ENCODE peak calls at places on chromosomes 4 and X, in seven cellular contexts. L, E, H, J, Y, I and Z are unnamed samples.

GRCh38 chr4:30537462-30537861 is 182.7 kb upstream of the PCDH7 start:
- DNase-seq in L (no peak), E (no peak), H (peak), J (no peak), Y (peak), I (no peak), Z (no peak)

GRCh38 chr4:94458682-94459081 is 6.9 kb downstream of the PDLIM5 start:
- DNase-seq in L (no peak), E (no peak), H (no peak), J (no peak), Y (no peak), I (no peak), Z (no peak)

GRCh38 chr4:3613980-3614730 is 81.9 kb upstream of the LRPAP1 start:
- DNase-seq in L (no peak), E (no peak), H (no peak), J (no peak), Y (no peak), I (peak), Z (peak)

GRCh38 chrX:136909119-136909705 is 28.7 kb upstream of the RBMX start:
- DNase-seq in L (peak), E (peak), H (no peak), J (peak), Y (peak), I (peak), Z (no peak)

GRCh38 chrX:20547649-20548051 is 280.9 kb upstream of the RPS6KA3 start:
- DNase-seq in L (no peak), E (no peak), H (peak), J (peak), Y (peak), I (peak), Z (no peak)

GRCh38 chr4:164482788-164483187 is 271.1 kb upstream of the SMIM31 start:
- DNase-seq in L (no peak), E (no peak), H (no peak), J (no peak), Y (no peak), I (no peak), Z (no peak)

GRCh38 chrX:12865359-12865758 is 1.5 kb upstream of the TLR7 start:
- DNase-seq in L (no peak), E (no peak), H (no peak), J (no peak), Y (no peak), I (no peak), Z (no peak)

GRCh38 chr4:67909910-67910905 is 26.4 kb upstream of the TMPRSS11D start:
- DNase-seq in L (no peak), E (no peak), H (no peak), J (no peak), Y (peak), I (no peak), Z (no peak)

GRCh38 chr4:141307241-141307689 is 86.6 kb downstream of the ZNF330 start:
- DNase-seq in L (peak), E (peak), H (peak), J (peak), Y (peak), I (peak), Z (no peak)